ENCODE peak calls at places on chromosomes 11 and 22, in five cellular contexts. Y, D, B, P and M are unnamed samples.

GRCh38 chr22:18971321-18971751 is 35.2 kb upstream of the PRODH start:
- DNase-seq in Y (no peak), D (no peak), B (no peak), P (no peak), M (no peak)

GRCh38 chr11:44351898-44352498 is 42.1 kb upstream of the ALX4 start:
- DNase-seq in Y (peak), D (no peak), B (no peak), P (no peak), M (no peak)

GRCh38 chr11:65810046-65810868 is 23.4 kb downstream of the OVOL1 start:
- DNase-seq in Y (peak), D (no peak), B (no peak), P (no peak), M (no peak)

GRCh38 chr22:39471421-39472141 is 14.8 kb downstream of the MGAT3 start:
- DNase-seq in Y (no peak), D (peak), B (no peak), P (peak), M (peak)

GRCh38 chr11:117170210-117170609 is 8.3 kb upstream of the SIDT2 start:
- DNase-seq in Y (no peak), D (peak), B (no peak), P (no peak), M (no peak)

GRCh38 chr22:20937031-20937793 is 20.0 kb downstream of the CRKL start:
- DNase-seq in Y (no peak), D (no peak), B (no peak), P (no peak), M (no peak)

GRCh38 chr11:1047576-1048156 is 11.1 kb upstream of the MUC6 start:
- DNase-seq in Y (no peak), D (no peak), B (no peak), P (no peak), M (no peak)

GRCh38 chr11:76512851-76513653 is 68.2 kb downstream of the EMSY start:
- DNase-seq in Y (peak), D (peak), B (peak), P (no peak), M (no peak)

GRCh38 chr11:13183826-13184196 is 93.8 kb upstream of the BMAL1 start:
- DNase-seq in Y (no peak), D (no peak), B (no peak), P (no peak), M (no peak)

GRCh38 chr11:35781342-35782171 is 119.0 kb downstream of the TRIM44 start:
- DNase-seq in Y (peak), D (peak), B (peak), P (no peak), M (no peak)

GRCh38 chr22:24763872-24764485 is 10.5 kb downstream of the PIWIL3 start:
- DNase-seq in Y (no peak), D (no peak), B (no peak), P (no peak), M (no peak)

GRCh38 chr22:37526376-37526775 is 7.2 kb upstream of the CARD10 start:
- DNase-seq in Y (no peak), D (no peak), B (no peak), P (no peak), M (no peak)

GRCh38 chr22:44270556-44270880 is 42.2 kb downstream of the SHISAL1 start:
- DNase-seq in Y (no peak), D (no peak), B (no peak), P (no peak), M (no peak)

GRCh38 chr11:19968860-19969259 is 191.4 kb downstream of the DBX1 start:
- DNase-seq in Y (no peak), D (no peak), B (no peak), P (no peak), M (no peak)

GRCh38 chr11:125072210-125072960 is 9.3 kb downstream of the SLC37A2 start:
- DNase-seq in Y (no peak), D (no peak), B (no peak), P (peak), M (no peak)

GRCh38 chr11:27910186-27910941 is 197.6 kb downstream of the KIF18A start:
- DNase-seq in Y (peak), D (peak), B (no peak), P (no peak), M (no peak)

GRCh38 chr22:26561756-26562417 is 28.0 kb downstream of the TPST2 start:
- DNase-seq in Y (no peak), D (no peak), B (no peak), P (no peak), M (no peak)

GRCh38 chr22:29877620-29878019 is 5.4 kb upstream of the MTMR3 start:
- DNase-seq in Y (no peak), D (peak), B (no peak), P (no peak), M (no peak)

GRCh38 chr11:7060828-7061227 is 28.0 kb upstream of the RBMXL2 start:
- DNase-seq in Y (no peak), D (peak), B (no peak), P (no peak), M (peak)

GRCh38 chr11:14956111-14956510 is 16.0 kb downstream of the CALCA start:
- DNase-seq in Y (no peak), D (no peak), B (no peak), P (no peak), M (no peak)

GRCh38 chr11:120969993-120970392 is 53.9 kb upstream of the TBCEL start:
- DNase-seq in Y (no peak), D (no peak), B (no peak), P (no peak), M (no peak)

GRCh38 chr22:45007946-45008852 is 1.6 kb downstream of the PHF21B start:
- DNase-seq in Y (peak), D (no peak), B (no peak), P (no peak), M (no peak)

GRCh38 chr11:90204832-90205646 is 17.8 kb downstream of the CHORDC1 start:
- DNase-seq in Y (peak), D (peak), B (peak), P (peak), M (no peak)

DNA sequence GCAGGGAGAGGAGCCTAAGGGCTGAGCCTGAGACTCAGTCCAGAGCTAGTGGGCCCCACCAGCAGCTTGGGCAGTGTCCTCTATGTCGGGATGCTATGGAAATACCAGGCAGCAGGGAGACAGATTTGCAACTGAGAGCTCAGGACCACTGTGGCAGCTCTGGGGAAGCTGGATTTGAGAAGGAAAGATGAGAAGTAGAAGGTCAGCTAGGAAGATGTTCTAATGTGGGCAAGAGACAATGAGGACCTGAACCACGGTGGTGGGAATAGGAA is 29.4 kb downstream of the LRFN4 start:
- DNase-seq in Y (no peak), D (no peak), B (no peak), P (no peak), M (no peak)
- TF ChIP-seq CTCF in Y (no peak), D (no peak), B (no peak), P (no peak), M (no peak)

DNA sequence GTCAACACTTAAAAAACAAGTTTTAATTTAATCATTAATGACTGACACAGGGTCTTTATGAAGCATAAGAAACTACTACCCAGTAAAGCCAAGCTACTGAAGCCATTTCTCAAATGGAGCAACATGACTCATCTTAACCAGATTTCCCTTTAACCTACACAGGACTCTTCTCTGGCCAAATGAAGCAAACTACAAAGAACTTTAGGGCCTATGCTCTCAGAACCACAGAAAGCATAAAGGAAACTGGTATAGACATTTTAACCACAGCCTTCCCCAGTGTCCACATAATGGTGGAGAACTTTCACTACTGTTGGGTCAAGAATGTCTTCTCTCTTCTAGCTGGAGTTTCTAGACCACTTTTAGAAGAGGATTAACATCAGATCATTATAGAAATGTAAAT is 34.6 kb downstream of the ALG9 start:
- DNase-seq in Y (no peak), D (peak), B (no peak), P (peak), M (no peak)
- TF ChIP-seq CTCF in Y (no peak), D (no peak), B (no peak), P (no peak), M (no peak)

GRCh38 chr11:132028380-132029240 is 658.2 kb downstream of the NTM start:
- DNase-seq in Y (peak), D (peak), B (no peak), P (no peak), M (no peak)
- TF ChIP-seq CTCF in Y (no peak), D (peak), B (peak), P (no peak), M (peak)

DNA sequence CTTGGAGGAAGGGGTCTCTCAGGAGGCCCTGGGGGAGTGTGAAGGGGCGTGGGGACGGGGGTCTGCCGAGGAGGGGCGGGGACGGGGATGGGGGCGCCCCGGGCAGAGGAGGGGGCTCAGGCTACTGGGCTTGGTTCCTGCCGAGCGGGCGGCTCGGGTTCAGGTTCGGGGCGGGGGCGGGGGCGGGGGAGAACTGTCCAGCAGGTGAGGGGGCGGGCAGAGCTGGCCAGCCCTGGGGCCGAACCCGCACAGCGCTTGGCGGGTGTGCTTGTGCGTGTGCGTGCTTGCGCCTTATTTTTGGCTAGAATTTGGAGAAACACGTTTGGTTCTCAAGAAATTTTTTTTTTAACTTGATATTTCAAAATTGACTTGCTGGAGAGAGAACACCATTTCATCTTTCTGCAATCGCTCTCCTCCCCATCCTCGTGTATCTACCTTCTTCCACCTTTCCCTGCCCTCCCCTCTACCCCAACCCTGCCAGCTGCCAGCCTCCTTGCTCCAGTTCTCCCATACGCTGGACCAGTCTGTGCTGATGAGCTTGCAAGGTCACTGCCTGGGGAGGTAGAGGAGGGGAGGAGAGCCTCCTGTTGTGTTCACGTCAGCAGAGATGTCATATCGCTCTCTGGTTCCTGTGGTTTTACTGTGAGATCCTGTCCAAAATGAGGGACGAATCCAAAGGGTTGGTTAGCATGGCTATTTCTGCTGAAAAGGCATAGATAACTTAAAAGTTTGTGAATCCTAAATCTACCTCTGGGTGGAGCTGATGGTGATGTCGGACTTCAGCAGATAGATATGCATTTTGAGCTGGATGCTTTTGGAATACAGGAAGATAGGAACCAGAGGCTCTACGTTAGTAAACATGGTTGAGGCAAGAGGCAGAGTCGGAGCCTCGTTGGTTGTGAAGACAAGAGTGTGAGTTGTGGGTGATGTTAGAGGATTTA is 668 bp downstream of the MADD start:
- DNase-seq in Y (peak), D (peak), B (no peak), P (peak), M (no peak)
- TF ChIP-seq CTCF in Y (peak), D (peak), B (peak), P (peak), M (peak)

DNA sequence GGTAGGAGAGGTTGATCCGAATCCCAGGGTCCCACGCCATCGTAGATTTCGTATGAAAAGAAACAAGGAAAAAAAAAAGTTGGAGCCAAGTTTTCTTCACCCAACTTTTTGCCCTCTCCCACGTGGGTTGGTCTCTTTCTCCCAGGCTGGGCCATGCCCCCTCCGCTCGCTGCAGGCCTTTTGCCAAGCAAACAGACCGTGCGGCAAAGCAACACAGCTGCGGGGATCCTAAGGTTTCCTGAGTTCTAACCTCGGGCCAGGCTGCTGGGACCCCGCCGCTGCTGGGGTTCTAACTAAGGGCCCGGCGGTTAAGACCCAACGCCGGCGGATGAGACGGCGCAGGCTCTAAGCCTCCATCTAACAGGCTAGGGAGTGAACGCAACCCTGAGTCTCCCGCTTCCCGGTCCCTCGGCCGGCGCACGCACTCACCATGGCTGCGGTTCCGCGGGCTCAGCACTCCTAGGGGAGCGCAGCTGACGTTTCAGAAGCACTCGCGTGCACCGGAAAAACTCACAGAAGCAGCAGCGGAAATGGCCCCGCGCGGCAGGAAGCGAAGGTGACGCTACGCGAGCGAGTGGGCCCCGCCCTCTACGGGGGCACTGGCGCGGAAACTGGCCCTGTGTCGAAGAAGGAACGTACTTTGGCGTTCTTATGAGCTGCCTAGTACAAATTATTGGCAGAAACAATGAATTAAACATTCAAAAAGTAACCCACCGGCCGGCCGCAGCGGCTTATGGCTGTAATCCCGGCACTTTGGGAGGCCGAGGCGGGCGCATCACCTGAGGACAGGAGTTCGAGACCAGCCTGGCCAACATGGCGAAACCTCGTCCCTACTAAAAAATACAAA is at the start of gene SNU13:
- DNase-seq in Y (peak), D (peak), B (peak), P (peak), M (no peak)
- TF ChIP-seq CTCF in Y (no peak), D (peak), B (no peak), P (no peak), M (no peak)

DNA sequence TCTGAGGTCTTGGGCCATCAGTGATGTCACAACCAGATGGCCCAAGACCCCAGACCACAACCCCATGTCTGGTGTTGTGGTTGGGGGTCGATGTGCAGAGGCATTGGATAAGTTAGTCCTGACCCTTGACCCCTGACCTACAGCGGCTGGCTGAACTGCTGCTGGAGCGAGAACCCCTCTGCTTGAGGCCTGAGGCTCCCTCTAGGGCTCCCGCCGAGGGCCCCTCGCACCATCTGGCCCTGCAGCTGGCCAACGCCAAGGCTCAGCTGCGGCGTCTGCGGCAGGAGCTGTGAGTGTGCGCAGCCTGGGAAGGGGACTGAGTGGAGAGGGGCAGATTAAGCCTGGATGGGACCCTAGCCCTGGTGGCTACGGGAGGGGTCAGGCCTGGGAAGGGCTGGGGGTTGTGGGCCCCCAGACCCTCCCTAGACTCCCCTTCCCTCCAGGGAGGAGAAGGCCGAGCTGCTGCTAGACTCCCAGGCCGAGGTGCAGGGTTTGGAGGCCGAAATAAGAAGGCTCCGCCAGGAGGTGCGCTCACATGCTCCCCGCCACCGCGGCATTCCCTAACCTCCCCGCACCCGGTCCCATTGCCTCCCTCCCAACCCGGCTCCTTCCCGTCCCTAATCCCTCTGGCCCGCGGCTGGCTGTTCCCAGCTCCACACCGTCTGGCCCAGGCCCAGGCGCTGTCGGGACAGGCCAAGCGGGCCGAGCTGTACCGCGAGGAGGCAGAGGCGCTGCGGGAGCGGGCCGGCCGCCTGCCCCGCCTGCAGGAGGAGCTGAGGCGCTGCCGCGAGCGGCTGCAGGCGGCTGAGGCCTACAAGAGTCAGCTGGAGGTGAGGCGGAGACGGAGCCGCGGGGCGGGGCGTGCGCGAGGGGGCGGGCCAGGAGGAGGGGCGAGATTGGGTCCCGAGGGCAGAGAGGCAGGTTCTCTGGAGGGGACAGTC is 2.1 kb downstream of the CCDC88B start:
- DNase-seq in Y (peak), D (peak), B (peak), P (peak), M (peak)
- TF ChIP-seq CTCF in Y (peak), D (peak), B (peak), P (peak), M (peak)

GRCh38 chr11:68438658-68439259 is 21.8 kb upstream of the PPP6R3 start:
- DNase-seq in Y (no peak), D (no peak), B (no peak), P (no peak), M (no peak)

GRCh38 chr11:68439355-68440065 is 21.0 kb upstream of the PPP6R3 start:
- DNase-seq in Y (no peak), D (no peak), B (no peak), P (no peak), M (no peak)

GRCh38 chr11:68436162-68436888 is 24.2 kb upstream of the PPP6R3 start:
- DNase-seq in Y (no peak), D (no peak), B (no peak), P (no peak), M (no peak)

GRCh38 chr11:68437927-68438657 is 22.5 kb upstream of the PPP6R3 start:
- DNase-seq in Y (no peak), D (no peak), B (no peak), P (no peak), M (no peak)

DNA sequence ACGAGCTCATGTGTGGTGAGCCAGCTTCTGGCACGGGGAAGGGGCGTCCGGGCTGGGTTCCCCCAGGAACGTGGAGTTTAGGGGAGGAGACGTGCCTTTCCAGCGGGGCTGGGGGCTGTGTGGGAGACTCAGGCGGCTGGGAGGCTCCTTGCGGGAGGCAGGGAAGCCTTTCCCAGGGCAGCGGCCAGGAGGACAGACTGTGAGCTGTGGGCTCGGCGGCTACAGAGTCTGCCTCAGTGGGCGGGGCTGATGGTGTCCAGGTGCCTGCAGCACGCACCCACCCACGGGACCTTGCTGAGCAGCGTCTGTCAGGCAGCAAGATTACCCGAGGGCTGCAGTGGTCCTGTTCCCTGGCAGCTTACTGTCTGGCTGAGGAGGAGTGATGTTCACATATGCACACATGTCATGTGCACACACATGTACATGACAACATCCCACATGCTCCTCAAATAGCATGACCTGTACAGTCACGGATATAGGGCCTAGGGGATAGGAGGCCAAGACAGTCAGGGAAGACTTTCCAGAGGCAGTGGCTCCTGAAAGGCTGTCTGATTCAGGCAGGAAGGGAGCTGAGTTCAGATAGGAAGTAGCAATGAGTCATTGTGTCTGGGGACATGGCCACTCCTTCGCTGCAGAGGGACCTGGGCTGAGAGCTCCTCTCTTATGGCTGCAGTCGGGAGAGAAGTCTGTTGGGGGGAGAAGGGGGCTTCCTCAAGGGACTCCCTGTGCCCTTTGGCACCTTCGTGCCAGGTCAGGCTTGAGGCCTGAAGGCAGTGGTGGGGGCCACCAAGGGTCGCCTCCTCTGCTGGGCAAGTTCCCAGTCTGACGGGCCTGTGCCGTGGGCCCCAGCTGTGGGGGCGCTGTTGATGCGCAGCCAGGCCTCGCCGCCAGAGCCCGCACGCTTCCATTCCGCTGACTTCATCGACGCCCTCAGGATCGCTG is 23.3 kb upstream of the PPP6R3 start:
- DNase-seq in Y (peak), D (peak), B (no peak), P (no peak), M (no peak)
- TF ChIP-seq CTCF in Y (no peak), D (no peak), B (no peak), P (no peak), M (no peak)

GRCh38 chr11:114277637-114278341 is 18.4 kb upstream of the NNMT start:
- DNase-seq in Y (no peak), D (no peak), B (no peak), P (no peak), M (no peak)
- TF ChIP-seq CTCF in Y (no peak), D (no peak), B (no peak), P (no peak), M (no peak)

GRCh38 chr22:17097062-17097461 is 12.3 kb downstream of the IL17RA start:
- DNase-seq in Y (no peak), D (no peak), B (no peak), P (no peak), M (no peak)

GRCh38 chr22:17096095-17096494 is 11.3 kb downstream of the IL17RA start:
- DNase-seq in Y (no peak), D (no peak), B (no peak), P (no peak), M (no peak)

GRCh38 chr22:17093081-17093480 is 8.3 kb downstream of the IL17RA start:
- DNase-seq in Y (no peak), D (no peak), B (no peak), P (no peak), M (no peak)

GRCh38 chr22:17097701-17098100 is 12.9 kb downstream of the IL17RA start:
- DNase-seq in Y (no peak), D (no peak), B (no peak), P (no peak), M (no peak)

GRCh38 chr22:17095538-17095937 is 10.7 kb downstream of the IL17RA start:
- DNase-seq in Y (no peak), D (no peak), B (no peak), P (no peak), M (no peak)
- TF ChIP-seq CTCF in Y (no peak), D (peak), B (peak), P (no peak), M (peak)